ENCODE peak calls at places on chromosomes 11 and 22, in ten cellular contexts. W, O, V, J, Z, F, H, L, M and C are unnamed samples.

GRCh38 chr11:37449146-37449545 is 851.1 kb upstream of the RAG2 start:
- DNase-seq in V (peak; percentile 0), Z (no peak), W (no peak), J (no peak), O (no peak), M (no peak), H (peak; percentile 15), L (no peak), F (no peak), C (no peak)

GRCh38 chr22:47303161-47303890 is 540.9 kb downstream of the TBC1D22A start:
- DNase-seq in J (no peak), V (no peak), W (no peak), Z (no peak), F (no peak), O (no peak), L (no peak), H (no peak), M (peak; percentile 50), C (no peak)

GRCh38 chr22:46439111-46439510 is 98.3 kb downstream of the CELSR1 start:
- DNase-seq in J (no peak), V (no peak), W (no peak), O (peak; percentile 21), Z (no peak), H (no peak), L (no peak), M (no peak), F (peak; percentile 64), C (no peak)

GRCh38 chr22:41057076-41057475 is 35.3 kb upstream of the EP300 start:
- DNase-seq in L (no peak), O (no peak), M (no peak), F (no peak), W (no peak), H (no peak), Z (no peak), J (no peak), V (no peak), C (no peak)

GRCh38 chr11:65780770-65781151 is at the start of gene AP5B1:
- DNase-seq in V (peak; percentile 40), W (peak; percentile 38), L (peak; percentile 74), F (peak; percentile 95), H (no peak), O (peak; percentile 53), M (no peak), J (peak; percentile 62), Z (peak; percentile 45), C (peak; percentile 80)

GRCh38 chr11:117795726-117796455 is 1.1 kb downstream of the DSCAML1 start:
- DNase-seq in J (no peak), H (no peak), Z (no peak), L (no peak), W (peak; percentile 44), M (no peak), V (no peak), F (peak; percentile 74), O (no peak), C (no peak)

GRCh38 chr11:44049832-44050231 is 2.1 kb downstream of the ACCSL start:
- DNase-seq in W (no peak), O (no peak), J (no peak), Z (no peak), M (no peak), H (no peak), F (no peak), V (no peak), L (no peak), C (no peak)

GRCh38 chr11:1879941-1880720 is 11.6 kb downstream of the PRR33 start:
- DNase-seq in Z (no peak), V (no peak), H (no peak), W (no peak), M (peak; percentile 86), L (peak; percentile 1), J (no peak), O (peak; percentile 89), F (peak; percentile 78), C (peak; percentile 91)

GRCh38 chr11:16928052-16928451 is 86.2 kb downstream of the PLEKHA7 start:
- DNase-seq in H (no peak), V (no peak), Z (peak; percentile 13), L (no peak), W (no peak), M (no peak), F (no peak), O (no peak), J (no peak), C (no peak)

GRCh38 chr22:20244744-20245576 is 23.2 kb downstream of the RTN4R start:
- DNase-seq in Z (no peak), W (no peak), H (no peak), V (no peak), F (peak; percentile 52), L (peak; percentile 40), O (no peak), J (peak; percentile 54), M (no peak), C (no peak)

GRCh38 chr11:19370100-19370861 is 129.5 kb upstream of the E2F8 start:
- DNase-seq in O (peak; percentile 65), V (no peak), F (no peak), H (peak; percentile 90), W (no peak), M (peak; percentile 90), L (no peak), J (no peak), Z (no peak), C (peak; percentile 66)

GRCh38 chr22:50267591-50268390 is 2.4 kb downstream of the MAPK11 start:
- DNase-seq in F (peak; percentile 93), W (no peak), V (no peak), L (peak; percentile 59), O (peak; percentile 69), J (peak; percentile 29), H (no peak), Z (no peak), M (no peak), C (peak; percentile 78)

GRCh38 chr11:125371451-125371935 is 124.6 kb downstream of the FEZ1 start:
- DNase-seq in M (no peak), Z (no peak), F (no peak), V (no peak), L (no peak), W (peak; percentile 73), H (no peak), O (peak; percentile 14), J (no peak), C (no peak)

GRCh38 chr11:72209101-72209500 is 7.5 kb upstream of the FOLR2 start:
- DNase-seq in W (no peak), M (peak; percentile 53), Z (no peak), L (no peak), O (no peak), H (no peak), F (no peak), J (no peak), V (no peak), C (no peak)

GRCh38 chr22:23767673-23768548 is at the start of gene CHCHD10:
- DNase-seq in W (peak; percentile 64), L (peak; percentile 86), Z (peak; percentile 71), V (peak; percentile 71), F (peak; percentile 96), J (peak; percentile 63), H (no peak), O (peak; percentile 90), M (peak; percentile 87), C (peak; percentile 95)

GRCh38 chr11:114893329-114893728 is 215.0 kb downstream of the NXPE2 start:
- DNase-seq in F (no peak), W (no peak), M (no peak), H (no peak), L (no peak), Z (no peak), J (no peak), O (no peak), V (no peak), C (no peak)

GRCh38 chr11:27362749-27363575 is at the start of gene CCDC34:
- DNase-seq in M (peak; percentile 91), F (peak; percentile 96), L (peak; percentile 89), Z (peak; percentile 97), H (peak; percentile 82), O (peak; percentile 94), W (peak; percentile 97), V (peak; percentile 88), J (peak; percentile 84), C (peak; percentile 94)

GRCh38 chr22:46796566-46797195 is 34.2 kb downstream of the TBC1D22A start:
- DNase-seq in O (no peak), F (no peak), M (peak; percentile 52), H (no peak), W (no peak), Z (no peak), J (no peak), V (no peak), L (no peak), C (no peak)

GRCh38 chr11:123190504-123190903 is 4.5 kb downstream of the CLMP start:
- DNase-seq in V (no peak), O (no peak), H (no peak), Z (no peak), W (no peak), L (no peak), J (no peak), F (no peak), M (no peak), C (no peak)

GRCh38 chr11:40445391-40445790 is 1014.1 kb downstream of the LRRC4C start:
- DNase-seq in L (no peak), W (no peak), M (no peak), H (no peak), J (no peak), O (no peak), V (no peak), Z (no peak), F (no peak), C (no peak)

GRCh38 chr11:72410956-72411355 is 23.4 kb downstream of the CLPB start:
- DNase-seq in J (no peak), V (no peak), H (no peak), F (no peak), L (no peak), W (no peak), M (no peak), Z (no peak), O (no peak), C (no peak)

GRCh38 chr11:47711225-47711624 is 3.9 kb downstream of the AGBL2 start:
- DNase-seq in V (no peak), O (no peak), L (no peak), J (no peak), H (no peak), W (no peak), F (no peak), Z (no peak), M (no peak), C (no peak)

GRCh38 chr11:73312806-73313403 is 4.8 kb downstream of the ARHGEF17 start:
- DNase-seq in W (no peak), J (no peak), F (no peak), O (no peak), V (no peak), Z (no peak), H (no peak), M (no peak), L (no peak), C (no peak)

GRCh38 chr11:113538801-113539200 is 63.6 kb upstream of the DRD2 start:
- DNase-seq in W (no peak), F (no peak), V (no peak), O (no peak), J (no peak), Z (no peak), M (no peak), L (no peak), H (no peak), C (no peak)

GRCh38 chr11:65412271-65413076 is 10.1 kb upstream of the NEAT1 start:
- DNase-seq in J (no peak), L (no peak), M (no peak), Z (no peak), H (no peak), W (no peak), V (no peak), F (peak; percentile 53), O (peak; percentile 36), C (peak; percentile 50)

GRCh38 chr11:72534859-72535547 is 100.7 kb upstream of the CLPB start:
- DNase-seq in W (no peak), M (no peak), H (no peak), O (no peak), V (no peak), F (no peak), Z (no peak), J (no peak), L (no peak), C (no peak)

GRCh38 chr22:36183446-36183845 is 18.2 kb downstream of the APOL4 start:
- DNase-seq in H (no peak), J (no peak), W (no peak), M (no peak), Z (no peak), V (no peak), O (no peak), L (no peak), F (no peak), C (no peak)

GRCh38 chr22:38505595-38506117 is 455 bp downstream of the DDX17 start:
- DNase-seq in H (no peak), J (peak; percentile 57), O (peak; percentile 86), M (peak; percentile 67), F (peak; percentile 94), W (peak; percentile 27), Z (peak; percentile 37), L (peak; percentile 66), V (no peak), C (peak; percentile 86)